ENCODE peak calls at places on chromosomes 3 and 15, in seven cellular contexts. H is nucleus accumbens; V is left lung; A is effector memory CD8-positive, alpha-beta T cell; E is germinal center; U is AG08396; R is endothelial cell of umbilical vein. Y is an unnamed sample.
A peak's percentile ranks its signal among the peaks of the same experiment; 100 is the strongest.

GRCh38 chr3:45907769-45908705 is 21.7 kb downstream of the CCR9 start:
- DNase-seq in H (no peak), V (no peak), A (peak; percentile 13), E (no peak), U (peak; percentile 62), R (no peak), Y (no peak)

GRCh38 chr3:156211583-156211982 is 91.2 kb downstream of the KCNAB1 start:
- DNase-seq in H (no peak), V (no peak), A (no peak), E (no peak), U (no peak), R (peak; percentile 90), Y (peak; percentile 83)

GRCh38 chr15:57440799-57441198 is 64.5 kb downstream of the CGNL1 start:
- DNase-seq in H (no peak), V (no peak), A (no peak), E (no peak), U (peak; percentile 49), R (peak; percentile 70), Y (no peak)

GRCh38 chr3:8301977-8302589 is 199.5 kb upstream of the LMCD1 start:
- DNase-seq in H (no peak), V (no peak), A (no peak), E (peak; percentile 10), U (peak; percentile 49), R (peak; percentile 34), Y (peak; percentile 10)

GRCh38 chr3:140736863-140737460 is 59.1 kb downstream of the TRIM42 start:
- DNase-seq in H (no peak), V (no peak), A (no peak), E (no peak), U (peak; percentile 14), R (peak; percentile 34), Y (no peak)

GRCh38 chr15:34335176-34335575 is 2.4 kb downstream of the SLC12A6 start:
- DNase-seq in H (no peak), V (no peak), A (no peak), E (no peak), U (no peak), R (peak; percentile 76), Y (no peak)

GRCh38 chr3:62597481-62597880 is 224.1 kb upstream of the FEZF2 start:
- DNase-seq in H (no peak), V (no peak), A (no peak), E (no peak), U (no peak), R (no peak), Y (no peak)

GRCh38 chr15:74006774-74007639 is 12.5 kb downstream of the PML start:
- DNase-seq in H (no peak), V (no peak), A (no peak), E (peak; percentile 24), U (no peak), R (no peak), Y (no peak)

GRCh38 chr15:64682255-64682654 is 93.1 kb downstream of the RBPMS2 start:
- DNase-seq in H (no peak), V (no peak), A (no peak), E (no peak), U (no peak), R (no peak), Y (no peak)

GRCh38 chr3:24299236-24299635 is 195.4 kb downstream of the THRB start:
- DNase-seq in H (no peak), V (no peak), A (no peak), E (no peak), U (no peak), R (no peak), Y (no peak)

GRCh38 chr3:47010910-47011309 is 31.4 kb downstream of the NBEAL2 start:
- DNase-seq in H (no peak), V (no peak), A (no peak), E (no peak), U (no peak), R (no peak), Y (no peak)

GRCh38 chr3:31248619-31248992 is 284.1 kb upstream of the STT3B start:
- DNase-seq in H (no peak), V (no peak), A (no peak), E (no peak), U (no peak), R (no peak), Y (no peak)

GRCh38 chr3:43309372-43310305 is 23.3 kb downstream of the SNRK start:
- DNase-seq in H (no peak), V (no peak), A (no peak), E (no peak), U (no peak), R (no peak), Y (no peak)

GRCh38 chr3:143979041-143979440 is 7.4 kb downstream of the DIPK2A start:
- DNase-seq in H (no peak), V (no peak), A (no peak), E (no peak), U (no peak), R (no peak), Y (no peak)

GRCh38 chr3:64221564-64222257 is 3.6 kb downstream of the PRICKLE2 start:
- DNase-seq in H (no peak), V (no peak), A (no peak), E (no peak), U (no peak), R (peak; percentile 32), Y (no peak)

GRCh38 chr3:79018671-79019136 is 749.1 kb downstream of the ROBO1 start:
- DNase-seq in H (peak; percentile 75), V (peak; percentile 85), A (no peak), E (no peak), U (peak; percentile 66), R (peak; percentile 54), Y (no peak)

GRCh38 chr15:48984811-48985352 is 21.2 kb upstream of the SHC4 start:
- DNase-seq in H (no peak), V (no peak), A (no peak), E (no peak), U (peak; percentile 44), R (no peak), Y (no peak)

GRCh38 chr15:78047631-78048409 is 29.7 kb downstream of the TBC1D2B start:
- DNase-seq in H (no peak), V (no peak), A (no peak), E (no peak), U (no peak), R (peak; percentile 45), Y (no peak)

GRCh38 chr3:10189557-10190374 is 25.0 kb downstream of the IRAK2 start:
- DNase-seq in H (peak; percentile 59), V (peak; percentile 94), A (peak; percentile 38), E (no peak), U (peak; percentile 51), R (peak; percentile 94), Y (peak; percentile 89)

GRCh38 chr3:169945313-169945712 is 21.3 kb upstream of the SEC62 start:
- DNase-seq in H (no peak), V (no peak), A (no peak), E (peak; percentile 77), U (no peak), R (peak; percentile 61), Y (no peak)

GRCh38 chr15:75203017-75203907 is 1.6 kb downstream of the C15orf39 start:
- DNase-seq in H (no peak), V (no peak), A (no peak), E (no peak), U (no peak), R (peak; percentile 50), Y (no peak)

GRCh38 chr3:120855665-120856437 is 52.2 kb upstream of the STXBP5L start:
- DNase-seq in H (peak; percentile 3), V (peak; percentile 39), A (no peak), E (no peak), U (peak; percentile 76), R (no peak), Y (no peak)

GRCh38 chr3:31704651-31705179 is 172.0 kb downstream of the STT3B start:
- DNase-seq in H (no peak), V (peak; percentile 83), A (no peak), E (no peak), U (peak; percentile 43), R (peak; percentile 80), Y (peak; percentile 4)

GRCh38 chr3:61451841-61452240 is 109.5 kb upstream of the PTPRG start:
- DNase-seq in H (no peak), V (no peak), A (no peak), E (no peak), U (no peak), R (no peak), Y (no peak)

GRCh38 chr15:73593278-73594074 is 39.7 kb downstream of the NPTN start:
- DNase-seq in H (no peak), V (no peak), A (no peak), E (no peak), U (no peak), R (peak; percentile 24), Y (no peak)

GRCh38 chr15:73924258-73924921 is 1.9 kb upstream of the LOXL1 start:
- DNase-seq in H (peak; percentile 14), V (no peak), A (no peak), E (no peak), U (peak; percentile 83), R (peak; percentile 78), Y (peak; percentile 50)

GRCh38 chr15:81774309-81774708 is 271.5 kb downstream of the MEX3B start:
- DNase-seq in H (no peak), V (no peak), A (no peak), E (no peak), U (no peak), R (no peak), Y (no peak)

GRCh38 chr3:154786724-154787123 is 293.4 kb upstream of the MME start:
- DNase-seq in H (no peak), V (no peak), A (no peak), E (no peak), U (no peak), R (no peak), Y (no peak)

GRCh38 chr15:69475769-69476358 is 23.2 kb downstream of the RPLP1 start:
- DNase-seq in H (peak; percentile 56), V (peak; percentile 91), A (peak; percentile 74), E (peak; percentile 74), U (peak; percentile 80), R (peak; percentile 79), Y (no peak)

Y was measured in pulmonary artery endothelial cell.